ENCODE peak calls at places on chromosomes 7 and 10, in six cellular contexts. H, M, G, J, V and Q are unnamed samples.

GRCh38 chr10:110664483-110665420 is 20.6 kb downstream of the RBM20 start:
- DNase-seq in H (no peak), M (no peak), G (peak; percentile 85), J (no peak), V (no peak), Q (no peak)

GRCh38 chr7:47290466-47290865 is 291.4 kb downstream of the TNS3 start:
- DNase-seq in H (no peak), M (no peak), G (no peak), J (no peak), V (no peak), Q (no peak)

GRCh38 chr10:76072384-76072783 is 641.0 kb downstream of the LRMDA start:
- DNase-seq in H (no peak), M (no peak), G (no peak), J (no peak), V (no peak), Q (no peak)

GRCh38 chr10:30456262-30456661 is 22.3 kb downstream of the MAP3K8 start:
- DNase-seq in H (no peak), M (no peak), G (no peak), J (no peak), V (peak; percentile 82), Q (no peak)

GRCh38 chr7:155187061-155187785 is 110.5 kb upstream of the INSIG1 start:
- DNase-seq in H (no peak), M (no peak), G (no peak), J (no peak), V (no peak), Q (no peak)

GRCh38 chr10:37727491-37728352 is 129.7 kb downstream of the ZNF248 start:
- DNase-seq in H (no peak), M (no peak), G (no peak), J (no peak), V (no peak), Q (no peak)

GRCh38 chr10:127577376-127577775 is 28.3 kb downstream of the NPS start:
- DNase-seq in H (no peak), M (no peak), G (peak; percentile 53), J (no peak), V (no peak), Q (no peak)

GRCh38 chr10:45441239-45441638 is 67.2 kb downstream of the ALOX5 start:
- DNase-seq in H (no peak), M (no peak), G (no peak), J (no peak), V (no peak), Q (no peak)

GRCh38 chr7:158564648-158565005 is 23.0 kb downstream of the PTPRN2 start:
- DNase-seq in H (no peak), M (no peak), G (no peak), J (no peak), V (no peak), Q (no peak)

GRCh38 chr7:158563051-158563450 is 24.6 kb downstream of the PTPRN2 start:
- DNase-seq in H (no peak), M (no peak), G (no peak), J (no peak), V (no peak), Q (no peak)

GRCh38 chr7:158567153-158567603 is 20.4 kb downstream of the PTPRN2 start:
- DNase-seq in H (no peak), M (no peak), G (no peak), J (no peak), V (no peak), Q (no peak)

GRCh38 chr7:158561659-158562058 is 26.0 kb downstream of the PTPRN2 start:
- DNase-seq in H (no peak), M (no peak), G (no peak), J (no peak), V (no peak), Q (no peak)

DNA sequence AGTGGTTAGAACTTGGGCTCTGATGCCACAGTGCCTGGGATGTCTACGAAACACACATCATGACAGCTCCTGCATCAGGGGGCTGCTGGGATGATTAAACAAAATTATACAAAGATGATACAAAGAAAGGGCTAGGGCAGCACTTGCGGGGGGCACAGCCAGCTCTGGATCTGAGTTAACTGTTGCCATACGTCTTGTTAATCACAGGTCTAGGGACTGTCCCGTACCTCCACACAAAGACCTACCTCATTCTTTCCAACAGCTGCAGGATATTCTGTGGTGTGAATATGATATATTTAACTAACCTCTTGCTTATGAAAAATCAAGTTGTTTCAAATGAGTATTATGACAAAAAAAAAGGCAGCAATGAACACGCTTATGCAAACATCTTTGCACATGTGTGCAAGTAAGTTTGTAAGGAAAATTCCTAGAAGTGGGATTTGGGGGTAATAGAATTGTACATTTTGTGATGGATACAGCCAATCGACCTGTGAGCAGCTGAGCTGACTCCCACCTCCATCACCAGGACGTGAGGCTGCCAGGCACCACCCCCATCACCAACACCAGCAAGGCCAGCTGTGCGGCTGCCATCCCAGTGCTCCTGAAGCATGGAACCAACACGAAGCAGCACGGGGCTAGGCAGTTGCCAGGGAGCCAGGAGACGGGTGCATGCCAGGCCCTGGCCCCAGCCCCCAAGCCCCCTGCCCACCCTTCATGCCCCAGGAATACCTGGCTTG is 23.5 kb downstream of the PTPRN2 start:
- DNase-seq in H (no peak), M (no peak), G (no peak), J (no peak), V (no peak), Q (no peak)
- H3K9me3 ChIP-seq in H (no peaks in the 10 kb centered on the region), M (no peaks in the 10 kb centered on the region), G (no peaks in the 10 kb centered on the region), J (no peaks in the 10 kb centered on the region), V (no peaks in the 10 kb centered on the region), Q (no peaks in the 10 kb centered on the region)

GRCh38 chr10:2631557-2631956 is 435.8 kb upstream of the PFKP start:
- DNase-seq in H (no peak), M (no peak), G (no peak), J (no peak), V (no peak), Q (no peak)
- H3K9me3 ChIP-seq in H (no peaks in the 10 kb centered on the region), M (no peaks in the 10 kb centered on the region), G (no peaks in the 10 kb centered on the region), J (no peaks in the 10 kb centered on the region), V (no peaks in the 10 kb centered on the region), Q (no peaks in the 10 kb centered on the region)

GRCh38 chr10:31678573-31679122 is 250.0 kb downstream of the ARHGAP12 start:
- DNase-seq in H (no peak), M (peak; percentile 20), G (no peak), J (no peak), V (no peak), Q (no peak)

GRCh38 chr10:31683682-31684081 is 244.9 kb downstream of the ARHGAP12 start:
- DNase-seq in H (no peak), M (no peak), G (no peak), J (no peak), V (no peak), Q (no peak)

GRCh38 chr10:31677198-31678138 is 251.2 kb downstream of the ARHGAP12 start:
- DNase-seq in H (no peak), M (no peak), G (no peak), J (no peak), V (no peak), Q (no peak)

GRCh38 chr10:31678139-31678536 is 250.5 kb downstream of the ARHGAP12 start:
- DNase-seq in H (no peak), M (peak; percentile 53), G (no peak), J (no peak), V (no peak), Q (no peak)

GRCh38 chr10:31679931-31680330 is 248.7 kb downstream of the ARHGAP12 start:
- DNase-seq in H (no peak), M (no peak), G (no peak), J (no peak), V (no peak), Q (no peak)
- H3K9me3 ChIP-seq in H (no peaks in the 10 kb centered on the region), M (peaks cover 29% of the 10 kb centered on the region), G (peaks cover 40% of the 10 kb centered on the region), J (peaks cover 4% of the 10 kb centered on the region), V (peaks cover 25% of the 10 kb centered on the region), Q (no peaks in the 10 kb centered on the region)

DNA sequence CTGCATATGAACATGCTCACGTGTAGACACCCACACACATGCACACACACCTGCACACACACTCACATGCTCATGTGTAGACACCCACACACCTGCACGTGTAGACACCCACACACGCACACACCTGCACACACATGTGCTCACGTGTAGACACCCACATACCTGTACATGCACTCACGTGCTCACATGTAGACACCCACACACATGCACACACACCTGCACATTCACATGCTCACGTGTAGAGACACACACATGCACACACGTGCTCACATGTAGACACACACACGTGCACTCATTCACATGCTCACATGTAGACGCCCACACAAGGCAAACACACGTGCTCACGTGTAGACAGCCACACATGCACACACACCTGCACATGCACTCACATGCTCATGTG is 275.8 kb downstream of the PTPRN2 start:
- DNase-seq in H (no peak), M (no peak), G (no peak), J (no peak), V (no peak), Q (no peak)
- H3K9me3 ChIP-seq in H (no peaks in the 10 kb centered on the region), M (peaks cover 6% of the 10 kb centered on the region), G (peaks cover 11% of the 10 kb centered on the region), J (no peaks in the 10 kb centered on the region), V (peaks cover 10% of the 10 kb centered on the region), Q (peaks cover 2% of the 10 kb centered on the region)

GRCh38 chr7:63867127-63867526 is 131.5 kb upstream of the ZNF722 start:
- DNase-seq in H (no peak), M (no peak), G (no peak), J (no peak), V (no peak), Q (no peak)
- H3K9me3 ChIP-seq in H (no peaks in the 10 kb centered on the region), M (peaks cover 27% of the 10 kb centered on the region), G (peaks cover 66% of the 10 kb centered on the region), J (no peaks in the 10 kb centered on the region), V (peaks cover 13% of the 10 kb centered on the region), Q (no peaks in the 10 kb centered on the region)

GRCh38 chr10:24645022-24645421 is 78.7 kb downstream of the ARHGAP21 start:
- DNase-seq in H (no peak), M (no peak), G (no peak), J (no peak), V (no peak), Q (no peak)
- H3K9me3 ChIP-seq in H (no peaks in the 10 kb centered on the region), M (no peaks in the 10 kb centered on the region), G (no peaks in the 10 kb centered on the region), J (no peaks in the 10 kb centered on the region), V (no peaks in the 10 kb centered on the region), Q (no peaks in the 10 kb centered on the region)

DNA sequence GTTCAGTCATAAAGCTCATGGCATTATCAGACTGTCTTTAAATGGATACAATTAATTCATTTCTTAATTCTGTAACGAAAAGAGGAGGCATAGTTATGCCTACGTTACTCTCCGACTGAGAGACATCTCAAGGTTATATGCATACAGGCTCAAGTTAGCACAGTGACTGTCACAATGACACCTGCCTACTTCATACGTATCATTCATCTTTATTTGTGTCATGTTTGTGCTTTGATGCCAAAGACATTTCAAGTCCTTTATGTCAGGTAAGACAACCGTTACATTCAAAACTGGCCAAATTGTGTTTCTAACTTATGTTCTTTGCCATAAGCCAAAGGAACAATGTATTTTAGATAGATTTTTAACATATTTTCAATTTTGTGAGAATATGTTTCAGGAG is 328.8 kb upstream of the NRG3 start:
- DNase-seq in H (no peak), M (no peak), G (no peak), J (no peak), V (no peak), Q (no peak)
- H3K9me3 ChIP-seq in H (no peaks in the 10 kb centered on the region), M (peaks cover 4% of the 10 kb centered on the region), G (peaks cover 12% of the 10 kb centered on the region), J (no peaks in the 10 kb centered on the region), V (no peaks in the 10 kb centered on the region), Q (no peaks in the 10 kb centered on the region)

GRCh38 chr7:157875230-157876179 is 538.7 kb downstream of the DNAJB6 start:
- DNase-seq in H (no peak), M (peak; percentile 28), G (no peak), J (no peak), V (peak; percentile 55), Q (peak; percentile 41)
- H3K9me3 ChIP-seq in H (no peaks in the 10 kb centered on the region), M (no peaks in the 10 kb centered on the region), G (peaks cover 9% of the 10 kb centered on the region), J (no peaks in the 10 kb centered on the region), V (no peaks in the 10 kb centered on the region), Q (no peaks in the 10 kb centered on the region)

DNA sequence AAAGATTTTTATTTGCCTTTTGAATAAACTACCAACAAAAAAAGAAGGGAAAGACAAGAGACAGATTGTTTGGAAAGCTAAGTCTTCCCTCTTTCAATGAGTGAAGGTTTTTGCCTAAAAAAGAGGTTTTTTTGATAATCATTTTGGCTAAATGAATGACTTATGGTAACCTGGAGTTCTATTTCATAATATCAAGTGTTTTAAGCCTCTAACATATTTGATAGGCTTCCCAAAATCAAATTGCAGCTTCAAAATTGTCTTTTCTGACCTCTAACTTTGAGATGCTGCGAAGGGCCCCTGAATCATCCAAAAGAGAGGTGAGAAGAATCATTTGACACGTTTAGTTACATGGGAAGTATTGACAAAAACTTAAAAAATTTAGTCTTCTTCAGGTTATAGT is 53.0 kb upstream of the NAMPT start:
- DNase-seq in H (no peak), M (no peak), G (no peak), J (no peak), V (no peak), Q (no peak)
- H3K9me3 ChIP-seq in H (no peaks in the 10 kb centered on the region), M (peaks cover 40% of the 10 kb centered on the region), G (peaks cover 42% of the 10 kb centered on the region), J (no peaks in the 10 kb centered on the region), V (peaks cover 6% of the 10 kb centered on the region), Q (peaks cover 5% of the 10 kb centered on the region)